ENCODE peak calls at places on chromosomes 4 and X, in eight cellular contexts. V is heart left ventricle, A is uterus, E is Peyer's patch, W is tibial nerve, I is upper lobe of left lung, Y is adrenal gland, L is IMR-90. Z is an unnamed sample. For H3K27me3, the result is how much of the 10 kb centered on the place peaks cover.

GRCh38 chr4:22287626-22288025 is 228.2 kb downstream of the ADGRA3 start:
- DNase-seq in V (no peak), A (no peak), E (no peak), W (no peak), I (no peak), Y (no peak), L (no peak), Z (no peak)

GRCh38 chr4:81069706-81070331 is 39.3 kb downstream of the BMP3 start:
- DNase-seq in V (peak), A (peak), E (peak), W (peak), I (peak), Y (peak), L (peak), Z (peak)

GRCh38 chr4:173243321-173243720 is 74.7 kb downstream of the GALNT7 start:
- DNase-seq in V (no peak), A (no peak), E (no peak), W (no peak), I (no peak), Y (no peak), L (peak), Z (no peak)

GRCh38 chrX:781216-782211 is 150.9 kb downstream of the SHOX start:
- DNase-seq in V (no peak), A (no peak), E (no peak), W (no peak), I (no peak), Y (no peak), L (no peak), Z (no peak)

GRCh38 chr4:102441978-102442890 is 58.9 kb upstream of the NFKB1 start:
- DNase-seq in V (no peak), A (no peak), E (no peak), W (no peak), I (no peak), Y (no peak), L (no peak), Z (no peak)

GRCh38 chrX:63784902-63785692 is at the start of gene ARHGEF9:
- DNase-seq in V (peak), A (peak), E (no peak), W (peak), I (no peak), Y (peak), L (no peak), Z (no peak)

GRCh38 chr4:115145393-115146160 is 32.2 kb upstream of the NDST4 start:
- DNase-seq in V (no peak), A (no peak), E (no peak), W (no peak), I (no peak), Y (no peak), L (no peak), Z (no peak)

GRCh38 chr4:87073570-87074470 is 139.0 kb downstream of the AFF1 start:
- DNase-seq in V (no peak), A (peak), E (peak), W (peak), I (no peak), Y (peak), L (peak), Z (peak)

GRCh38 chrX:71400710-71401109 is 34.6 kb downstream of the TAF1 start:
- DNase-seq in V (no peak), A (no peak), E (no peak), W (no peak), I (no peak), Y (no peak), L (no peak), Z (no peak)

GRCh38 chrX:119008122-119008744 is 33.8 kb downstream of the LONRF3 start:
- DNase-seq in V (no peak), A (no peak), E (no peak), W (no peak), I (no peak), Y (peak), L (peak), Z (peak)

GRCh38 chr4:181301735-181302380 is 941.3 kb upstream of the TENM3 start:
- DNase-seq in V (no peak), A (no peak), E (peak), W (no peak), I (peak), Y (no peak), L (peak), Z (peak)

GRCh38 chr4:88187766-88188165 is 29.3 kb upstream of the ABCG2 start:
- DNase-seq in V (no peak), A (no peak), E (no peak), W (no peak), I (no peak), Y (no peak), L (peak), Z (no peak)

DNA sequence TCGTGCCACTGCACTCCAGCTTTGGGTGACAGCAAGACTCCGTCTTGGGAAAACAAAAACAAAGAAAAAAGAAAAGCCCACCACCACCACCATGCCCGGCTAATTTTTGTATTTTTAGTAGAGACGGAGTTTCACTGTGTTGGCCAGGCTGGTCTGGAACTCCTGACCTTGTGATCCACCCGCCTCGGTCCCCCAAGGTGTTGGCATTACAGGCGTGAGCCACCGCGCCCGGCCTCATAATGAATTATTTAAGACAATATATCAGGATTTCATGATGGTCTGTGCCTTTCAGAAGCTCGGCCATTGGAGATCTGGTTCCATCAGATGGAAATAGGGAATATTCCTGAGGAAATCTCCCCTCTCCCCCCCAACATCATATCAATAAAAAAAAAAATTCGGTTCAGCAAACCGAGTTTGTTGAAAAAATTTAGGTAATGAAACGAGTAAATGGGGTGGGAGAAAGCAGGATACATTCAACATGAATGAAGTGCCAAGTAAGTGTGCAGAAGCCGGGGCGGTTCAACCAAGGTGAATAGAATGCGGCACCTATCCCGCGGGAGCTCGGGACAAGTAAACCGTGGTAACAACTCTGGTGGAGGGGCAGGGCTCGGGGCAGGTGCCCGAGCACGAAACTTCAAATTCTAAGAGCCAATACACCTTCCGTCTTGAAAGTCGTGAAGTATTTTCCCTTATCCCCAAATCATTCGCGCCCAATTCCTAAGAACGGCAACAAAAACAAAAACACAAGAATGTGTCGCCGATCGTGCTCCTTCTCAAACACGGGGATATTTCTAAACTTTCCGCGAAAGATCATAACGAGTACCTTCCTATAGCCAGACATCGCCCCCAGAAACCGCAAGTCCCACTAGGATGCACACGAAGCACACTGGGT is 773 bp upstream of the TXLNG start:
- DNase-seq in V (peak), A (peak), E (peak), W (peak), I (peak), Y (peak), L (no peak), Z (peak)
- TF ChIP-seq POLR2A in V (no peak), A (no peak), E (no peak), W (no peak), I (no peak), Y (no peak), L (no peak), Z (no peak)

DNA sequence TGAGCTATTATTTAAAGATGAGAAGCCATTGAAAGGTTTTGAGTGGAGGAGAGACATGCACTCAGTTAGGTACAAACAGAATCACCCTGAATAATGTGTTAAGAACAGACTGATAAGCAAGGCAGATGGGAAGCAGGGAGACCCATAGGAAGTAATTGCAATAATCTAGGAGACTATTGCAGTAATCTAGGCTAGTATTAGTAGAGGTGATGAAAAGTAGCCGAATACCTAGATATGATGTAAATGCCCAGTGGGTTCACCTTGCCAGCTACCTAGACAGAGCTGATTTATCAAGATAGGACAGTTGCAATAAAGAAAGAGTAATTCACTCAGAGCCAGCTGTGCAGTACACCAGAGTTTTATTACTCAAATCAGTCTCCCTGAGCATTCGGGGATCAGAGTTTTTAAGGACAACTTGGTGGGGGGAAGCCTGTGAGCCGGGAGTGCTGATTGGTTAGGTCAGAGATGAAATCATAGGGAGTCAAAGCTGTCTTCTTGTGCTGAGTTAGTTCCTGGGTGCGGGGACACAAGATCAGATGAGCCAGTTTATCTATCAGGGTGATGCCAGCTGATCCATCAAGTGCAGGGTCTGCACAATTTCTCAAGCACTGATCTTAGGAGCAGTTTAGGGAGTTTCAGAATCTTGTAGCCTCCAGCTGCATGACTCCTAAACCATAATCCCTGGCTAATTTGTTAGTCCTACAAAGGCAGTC is 427.5 kb downstream of the RPA4 start:
- DNase-seq in V (no peak), A (no peak), E (no peak), W (no peak), I (no peak), Y (no peak), L (no peak), Z (no peak)
- H3K27me3 ChIP-seq in V (under half), A (under half), E (under half), W (under half), I (under half), Y (under half), L (under half), Z (under half)

DNA sequence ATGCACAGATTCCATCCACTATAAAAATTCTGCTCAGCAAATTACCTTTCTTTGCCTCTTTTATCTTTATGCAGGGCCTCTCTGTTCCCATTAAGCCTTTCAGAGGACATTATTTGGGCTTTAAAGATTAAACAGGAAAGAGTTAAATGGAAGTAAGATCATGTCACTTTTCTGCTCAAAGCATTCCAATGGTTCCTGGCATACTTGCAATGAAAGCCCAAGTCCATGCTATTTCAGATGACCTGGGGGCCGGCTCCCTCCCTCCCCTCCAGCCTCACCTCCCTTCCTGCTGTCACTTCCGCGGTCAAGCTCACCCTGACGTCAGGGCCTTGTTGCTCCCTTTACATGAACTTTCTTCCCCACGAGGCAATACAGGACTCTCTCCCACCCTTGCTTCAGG is 125.5 kb downstream of the C4orf51 start:
- DNase-seq in V (peak), A (no peak), E (no peak), W (no peak), I (no peak), Y (peak), L (peak), Z (no peak)
- TF ChIP-seq POLR2A in V (no peak), A (no peak), E (no peak), W (no peak), I (no peak), Y (no peak), L (no peak), Z (no peak)

GRCh38 chr4:133152801-133153526 is 3.9 kb downstream of the PCDH10 start:
- DNase-seq in V (no peak), A (no peak), E (no peak), W (no peak), I (no peak), Y (no peak), L (no peak), Z (no peak)
- H3K27me3 ChIP-seq in V (half or more), A (under half), E (under half), W (under half), I (under half), Y (under half), L (under half), Z (under half)

GRCh38 chrX:100647095-100647494 is 3.1 kb downstream of the SRPX2 start:
- DNase-seq in V (peak), A (no peak), E (no peak), W (no peak), I (no peak), Y (no peak), L (no peak), Z (no peak)

GRCh38 chrX:100643212-100643611 is 787 bp upstream of the SRPX2 start:
- DNase-seq in V (no peak), A (no peak), E (no peak), W (no peak), I (no peak), Y (no peak), L (no peak), Z (no peak)

GRCh38 chrX:100645106-100645505 is 1.1 kb downstream of the SRPX2 start:
- DNase-seq in V (no peak), A (no peak), E (no peak), W (no peak), I (no peak), Y (no peak), L (no peak), Z (no peak)

GRCh38 chrX:100642296-100642695 is 1.7 kb upstream of the SRPX2 start:
- DNase-seq in V (no peak), A (no peak), E (no peak), W (no peak), I (no peak), Y (no peak), L (no peak), Z (no peak)

DNA sequence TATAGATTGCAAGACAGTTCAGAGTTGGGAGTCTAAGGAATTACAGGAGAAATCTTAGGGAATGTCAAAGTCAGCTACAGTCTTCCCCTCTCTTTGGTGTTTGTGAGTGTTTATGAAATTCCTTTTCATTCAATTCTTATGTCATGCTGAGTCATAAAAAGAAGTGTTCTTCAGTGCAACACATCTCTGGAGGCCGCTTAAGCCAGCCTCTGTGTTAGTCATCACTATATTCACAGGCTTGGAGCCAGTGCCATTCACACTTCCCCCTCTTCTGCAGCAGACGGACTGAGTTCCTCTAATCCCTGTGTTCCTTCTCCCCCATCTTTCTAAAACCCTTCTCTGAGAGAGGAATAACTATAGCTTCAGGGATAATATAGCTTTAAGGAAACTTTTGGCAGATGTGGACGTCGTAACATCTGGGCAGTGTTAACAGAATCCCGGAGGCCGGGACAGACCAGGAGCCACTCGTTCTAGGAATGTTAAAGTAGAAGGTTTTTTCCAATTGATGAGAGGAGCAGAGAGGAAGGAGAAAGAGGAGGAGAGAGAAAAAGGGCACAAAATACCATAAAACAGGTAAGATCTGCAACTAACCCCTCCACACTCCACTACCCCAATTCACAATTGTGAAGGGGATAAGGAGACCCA is at the start of gene SRPX2:
- DNase-seq in V (peak), A (peak), E (no peak), W (peak), I (peak), Y (peak), L (peak), Z (no peak)
- TF ChIP-seq POLR2A in V (no peak), A (peak), E (no peak), W (peak), I (peak), Y (no peak), L (peak), Z (peak)

DNA sequence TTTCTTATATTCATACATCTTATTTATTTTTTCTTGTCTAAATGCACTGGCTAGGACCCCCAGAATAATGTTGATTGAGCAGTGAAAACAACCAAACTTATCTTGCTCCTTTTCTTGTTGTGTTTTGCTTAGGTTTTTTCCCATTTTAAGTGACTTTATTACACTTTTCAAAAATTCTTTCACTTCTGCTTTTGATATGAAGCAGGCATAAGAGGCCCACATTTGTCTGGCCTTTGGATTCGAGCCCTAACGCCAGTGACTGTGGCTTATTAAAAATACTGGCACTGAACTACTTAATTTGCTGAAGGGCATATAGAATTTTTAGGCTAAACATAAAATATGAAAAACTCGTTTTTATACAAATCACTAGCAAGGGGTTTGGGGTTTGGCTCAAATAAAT is 197.0 kb downstream of the ASB9 start:
- DNase-seq in V (no peak), A (no peak), E (no peak), W (no peak), I (no peak), Y (no peak), L (no peak), Z (no peak)
- H3K27me3 ChIP-seq in V (under half), A (under half), E (under half), W (under half), I (under half), Y (under half), L (under half), Z (under half)

GRCh38 chr4:931960-932712 is at the start of the genes GAK and TMEM175:
- DNase-seq in V (peak), A (peak), E (peak), W (peak), I (peak), Y (peak), L (peak), Z (peak)

GRCh38 chr4:929970-930625 is 2.0 kb downstream of the GAK start:
- DNase-seq in V (no peak), A (no peak), E (no peak), W (no peak), I (peak), Y (no peak), L (peak), Z (no peak)

GRCh38 chr4:930827-931193 is 1.3 kb downstream of the GAK start:
- DNase-seq in V (no peak), A (no peak), E (no peak), W (no peak), I (no peak), Y (no peak), L (no peak), Z (no peak)

GRCh38 chr4:932713-933070 is 432 bp downstream of the TMEM175 start:
- DNase-seq in V (no peak), A (no peak), E (no peak), W (no peak), I (no peak), Y (no peak), L (peak), Z (no peak)

DNA sequence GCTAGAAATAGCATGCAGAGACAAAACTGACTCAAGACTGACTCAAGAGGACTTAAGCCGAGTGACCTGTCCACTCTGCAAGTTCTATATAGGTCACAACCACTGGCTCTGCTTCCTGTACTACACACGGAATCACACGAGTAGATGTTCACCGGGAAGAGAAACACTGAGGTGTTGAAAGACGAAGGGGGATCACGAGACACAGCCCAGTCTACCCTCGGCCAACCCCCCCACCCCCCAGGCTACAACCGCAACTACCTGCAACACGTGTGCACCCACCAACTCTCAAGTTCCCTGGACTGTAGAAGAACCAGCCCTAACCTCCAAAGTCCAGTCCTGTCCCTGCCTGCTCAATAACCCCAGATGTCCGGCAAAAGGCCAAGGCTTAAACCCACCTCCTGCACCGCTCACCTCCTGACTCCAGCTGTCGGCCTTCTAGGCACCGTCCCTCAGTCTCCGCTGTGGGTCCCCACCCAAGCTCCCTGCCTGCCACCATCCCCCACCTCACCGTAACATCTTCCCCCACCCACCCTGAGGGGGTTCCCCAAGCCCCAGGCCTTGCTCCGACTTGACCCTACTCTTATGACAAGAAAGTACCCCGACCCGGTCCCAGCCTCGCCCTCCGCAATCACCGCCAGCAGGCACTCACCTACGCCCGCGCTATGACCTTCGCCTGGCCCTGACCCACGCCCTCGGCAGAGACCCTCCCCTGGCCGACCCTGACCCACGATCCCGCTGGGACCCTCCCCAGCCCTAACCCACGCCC is 739 bp downstream of the GAK start:
- DNase-seq in V (no peak), A (no peak), E (no peak), W (no peak), I (no peak), Y (no peak), L (peak), Z (no peak)
- TF ChIP-seq POLR2A in V (no peak), A (no peak), E (peak), W (no peak), I (no peak), Y (no peak), L (peak), Z (no peak)

Z was measured in prostate gland.